ENCODE peak calls at places on chromosome 19, in ten cellular contexts. R, W, V, E, D, T, O, B, L and S are unnamed samples.

GRCh38 chr19:35509861-35510625 is 3.4 kb downstream of the DMKN start:
- DNase-seq in R (peak), W (peak), V (peak), E (peak), D (no peak), T (peak), O (no peak), B (peak), L (peak), S (peak)

GRCh38 chr19:5207806-5208205 is 132.8 kb downstream of the PTPRS start:
- DNase-seq in R (no peak), W (no peak), V (no peak), E (no peak), D (no peak), T (no peak), O (no peak), B (no peak), L (no peak), S (no peak)

GRCh38 chr19:33285441-33285927 is 16.9 kb downstream of the CEBPA start:
- DNase-seq in R (no peak), W (no peak), V (no peak), E (no peak), D (no peak), T (no peak), O (no peak), B (no peak), L (no peak), S (no peak)

GRCh38 chr19:56398809-56399208 is 5.3 kb upstream of the ZNF583 start:
- DNase-seq in R (no peak), W (no peak), V (no peak), E (no peak), D (no peak), T (no peak), O (no peak), B (no peak), L (no peak), S (no peak)

GRCh38 chr19:40542197-40542859 is 34.3 kb upstream of the SHKBP1 start:
- DNase-seq in R (no peak), W (no peak), V (no peak), E (no peak), D (no peak), T (no peak), O (no peak), B (no peak), L (no peak), S (no peak)

GRCh38 chr19:6572217-6572616 is 18.7 kb downstream of the CD70 start:
- DNase-seq in R (no peak), W (no peak), V (no peak), E (no peak), D (no peak), T (no peak), O (no peak), B (no peak), L (no peak), S (no peak)

GRCh38 chr19:1491849-1492170 is 829 bp downstream of the REEP6 start:
- DNase-seq in R (no peak), W (no peak), V (no peak), E (no peak), D (no peak), T (no peak), O (no peak), B (no peak), L (no peak), S (no peak)

GRCh38 chr19:47315125-47315821 is 5.6 kb downstream of the C5AR1 start:
- DNase-seq in R (peak), W (peak), V (no peak), E (no peak), D (no peak), T (no peak), O (no peak), B (peak), L (no peak), S (no peak)

GRCh38 chr19:47891923-47892666 is 6.0 kb upstream of the SULT2A1 start:
- DNase-seq in R (no peak), W (no peak), V (no peak), E (no peak), D (no peak), T (no peak), O (no peak), B (no peak), L (no peak), S (no peak)

GRCh38 chr19:13056052-13056660 is 46.5 kb downstream of the LYL1 start:
- DNase-seq in R (no peak), W (no peak), V (no peak), E (no peak), D (no peak), T (no peak), O (no peak), B (peak), L (no peak), S (no peak)

GRCh38 chr19:38730470-38730730 is 13.9 kb downstream of the CAPN12 start:
- DNase-seq in R (no peak), W (no peak), V (no peak), E (no peak), D (no peak), T (no peak), O (no peak), B (no peak), L (no peak), S (no peak)